ENCODE peak calls at places on chromosome 6, in ten cellular contexts. One of them, this sample, is unnamed.

GRCh38 chr6:139037490-139037889 is 8.9 kb downstream of the ABRACL start:
- DNase-seq in stomach: no peak
- DNase-seq in neural crest cell: no peak
- DNase-seq in aorta: no peak
- DNase-seq in NT2/D1: no peak
- DNase-seq in H54: no peak
- DNase-seq in foreskin fibroblast: peak
- DNase-seq in ELR: no peak
- DNase-seq in kidney epithelial cell: no peak
- DNase-seq in stimulated activated CD4-positive, alpha-beta T cell treated with anti-CD3 and anti-CD28 coated beads, Interleukin-4, amount 100 ng/mL, for 24 hours: no peak
- DNase-seq in this sample: no peak

GRCh38 chr6:112233864-112234263 is 20.5 kb downstream of the LAMA4 start:
- DNase-seq in NT2/D1: no peak
- DNase-seq in stomach: no peak
- DNase-seq in kidney epithelial cell: no peak
- DNase-seq in neural crest cell: no peak
- DNase-seq in foreskin fibroblast: peak
- DNase-seq in stimulated activated CD4-positive, alpha-beta T cell treated with anti-CD3 and anti-CD28 coated beads, Interleukin-4, amount 100 ng/mL, for 24 hours: no peak
- DNase-seq in aorta: no peak
- DNase-seq in ELR: peak
- DNase-seq in H54: no peak
- DNase-seq in this sample: no peak

GRCh38 chr6:44062771-44063560 is 64.3 kb downstream of the MRPL14 start:
- DNase-seq in neural crest cell: no peak
- DNase-seq in aorta: no peak
- DNase-seq in H54: no peak
- DNase-seq in NT2/D1: no peak
- DNase-seq in kidney epithelial cell: no peak
- DNase-seq in ELR: no peak
- DNase-seq in stomach: peak
- DNase-seq in foreskin fibroblast: no peak
- DNase-seq in stimulated activated CD4-positive, alpha-beta T cell treated with anti-CD3 and anti-CD28 coated beads, Interleukin-4, amount 100 ng/mL, for 24 hours: peak
- DNase-seq in this sample: no peak

GRCh38 chr6:132742495-132742894 is 15.2 kb downstream of the VNN2 start:
- DNase-seq in NT2/D1: no peak
- DNase-seq in aorta: no peak
- DNase-seq in neural crest cell: no peak
- DNase-seq in foreskin fibroblast: no peak
- DNase-seq in H54: no peak
- DNase-seq in stomach: no peak
- DNase-seq in stimulated activated CD4-positive, alpha-beta T cell treated with anti-CD3 and anti-CD28 coated beads, Interleukin-4, amount 100 ng/mL, for 24 hours: no peak
- DNase-seq in ELR: no peak
- DNase-seq in kidney epithelial cell: no peak
- DNase-seq in this sample: no peak

GRCh38 chr6:57267586-57268293 is 45.6 kb upstream of the RAB23 start:
- DNase-seq in kidney epithelial cell: peak
- DNase-seq in foreskin fibroblast: peak
- DNase-seq in aorta: peak
- DNase-seq in stomach: peak
- DNase-seq in H54: peak
- DNase-seq in ELR: peak
- DNase-seq in NT2/D1: no peak
- DNase-seq in stimulated activated CD4-positive, alpha-beta T cell treated with anti-CD3 and anti-CD28 coated beads, Interleukin-4, amount 100 ng/mL, for 24 hours: peak
- DNase-seq in neural crest cell: peak
- DNase-seq in this sample: peak

GRCh38 chr6:56734334-56734733 is 91.6 kb upstream of the DST start:
- DNase-seq in stimulated activated CD4-positive, alpha-beta T cell treated with anti-CD3 and anti-CD28 coated beads, Interleukin-4, amount 100 ng/mL, for 24 hours: no peak
- DNase-seq in aorta: no peak
- DNase-seq in ELR: no peak
- DNase-seq in neural crest cell: no peak
- DNase-seq in kidney epithelial cell: no peak
- DNase-seq in foreskin fibroblast: no peak
- DNase-seq in NT2/D1: no peak
- DNase-seq in H54: no peak
- DNase-seq in stomach: no peak
- DNase-seq in this sample: no peak

GRCh38 chr6:134853111-134854055 is 96.5 kb downstream of the ALDH8A1 start:
- DNase-seq in stimulated activated CD4-positive, alpha-beta T cell treated with anti-CD3 and anti-CD28 coated beads, Interleukin-4, amount 100 ng/mL, for 24 hours: no peak
- DNase-seq in aorta: no peak
- DNase-seq in stomach: no peak
- DNase-seq in neural crest cell: no peak
- DNase-seq in H54: peak
- DNase-seq in ELR: peak
- DNase-seq in kidney epithelial cell: no peak
- DNase-seq in foreskin fibroblast: peak
- DNase-seq in NT2/D1: no peak
- DNase-seq in this sample: no peak

GRCh38 chr6:143164565-143165105 is 103.9 kb downstream of the AIG1 start:
- DNase-seq in neural crest cell: no peak
- DNase-seq in stimulated activated CD4-positive, alpha-beta T cell treated with anti-CD3 and anti-CD28 coated beads, Interleukin-4, amount 100 ng/mL, for 24 hours: no peak
- DNase-seq in NT2/D1: no peak
- DNase-seq in ELR: no peak
- DNase-seq in kidney epithelial cell: no peak
- DNase-seq in stomach: no peak
- DNase-seq in H54: no peak
- DNase-seq in foreskin fibroblast: no peak
- DNase-seq in aorta: no peak
- DNase-seq in this sample: no peak

GRCh38 chr6:143183735-143184134 is 123.0 kb downstream of the AIG1 start:
- DNase-seq in H54: no peak
- DNase-seq in neural crest cell: no peak
- DNase-seq in ELR: no peak
- DNase-seq in foreskin fibroblast: no peak
- DNase-seq in NT2/D1: no peak
- DNase-seq in stimulated activated CD4-positive, alpha-beta T cell treated with anti-CD3 and anti-CD28 coated beads, Interleukin-4, amount 100 ng/mL, for 24 hours: no peak
- DNase-seq in aorta: no peak
- DNase-seq in stomach: no peak
- DNase-seq in kidney epithelial cell: no peak
- DNase-seq in this sample: no peak

GRCh38 chr6:34514593-34515472 is 41.3 kb downstream of the SPDEF start:
- DNase-seq in stomach: no peak
- DNase-seq in aorta: peak
- DNase-seq in H54: no peak
- DNase-seq in kidney epithelial cell: no peak
- DNase-seq in stimulated activated CD4-positive, alpha-beta T cell treated with anti-CD3 and anti-CD28 coated beads, Interleukin-4, amount 100 ng/mL, for 24 hours: peak
- DNase-seq in foreskin fibroblast: peak
- DNase-seq in ELR: peak
- DNase-seq in NT2/D1: peak
- DNase-seq in neural crest cell: peak
- DNase-seq in this sample: peak

GRCh38 chr6:42387336-42387735 is 64.4 kb downstream of the TRERF1 start:
- DNase-seq in foreskin fibroblast: no peak
- DNase-seq in stimulated activated CD4-positive, alpha-beta T cell treated with anti-CD3 and anti-CD28 coated beads, Interleukin-4, amount 100 ng/mL, for 24 hours: peak
- DNase-seq in H54: no peak
- DNase-seq in kidney epithelial cell: no peak
- DNase-seq in aorta: no peak
- DNase-seq in NT2/D1: no peak
- DNase-seq in ELR: no peak
- DNase-seq in stomach: no peak
- DNase-seq in neural crest cell: no peak
- DNase-seq in this sample: no peak

GRCh38 chr6:70819715-70820114 is 137.1 kb downstream of the B3GAT2 start:
- DNase-seq in H54: no peak
- DNase-seq in stimulated activated CD4-positive, alpha-beta T cell treated with anti-CD3 and anti-CD28 coated beads, Interleukin-4, amount 100 ng/mL, for 24 hours: no peak
- DNase-seq in stomach: no peak
- DNase-seq in aorta: no peak
- DNase-seq in ELR: no peak
- DNase-seq in NT2/D1: no peak
- DNase-seq in foreskin fibroblast: no peak
- DNase-seq in neural crest cell: no peak
- DNase-seq in kidney epithelial cell: no peak
- DNase-seq in this sample: no peak

GRCh38 chr6:126118934-126119333 is 132.6 kb downstream of the TRMT11 start:
- DNase-seq in ELR: peak
- DNase-seq in foreskin fibroblast: no peak
- DNase-seq in stimulated activated CD4-positive, alpha-beta T cell treated with anti-CD3 and anti-CD28 coated beads, Interleukin-4, amount 100 ng/mL, for 24 hours: no peak
- DNase-seq in NT2/D1: no peak
- DNase-seq in aorta: no peak
- DNase-seq in kidney epithelial cell: no peak
- DNase-seq in H54: no peak
- DNase-seq in neural crest cell: no peak
- DNase-seq in stomach: no peak
- DNase-seq in this sample: no peak

GRCh38 chr6:132814716-132815570 is 574 bp downstream of the RPS12 start:
- DNase-seq in H54: no peak
- DNase-seq in neural crest cell: no peak
- DNase-seq in stimulated activated CD4-positive, alpha-beta T cell treated with anti-CD3 and anti-CD28 coated beads, Interleukin-4, amount 100 ng/mL, for 24 hours: peak
- DNase-seq in stomach: no peak
- DNase-seq in ELR: peak
- DNase-seq in aorta: no peak
- DNase-seq in kidney epithelial cell: no peak
- DNase-seq in NT2/D1: no peak
- DNase-seq in foreskin fibroblast: no peak
- DNase-seq in this sample: peak

GRCh38 chr6:166769648-166770047 is 142.6 kb upstream of the RPS6KA2 start:
- DNase-seq in ELR: no peak
- DNase-seq in H54: no peak
- DNase-seq in neural crest cell: no peak
- DNase-seq in stimulated activated CD4-positive, alpha-beta T cell treated with anti-CD3 and anti-CD28 coated beads, Interleukin-4, amount 100 ng/mL, for 24 hours: no peak
- DNase-seq in foreskin fibroblast: no peak
- DNase-seq in aorta: no peak
- DNase-seq in NT2/D1: no peak
- DNase-seq in stomach: no peak
- DNase-seq in kidney epithelial cell: no peak
- DNase-seq in this sample: no peak

GRCh38 chr6:132961122-132961521 is 146.8 kb downstream of the RPS12 start:
- DNase-seq in stimulated activated CD4-positive, alpha-beta T cell treated with anti-CD3 and anti-CD28 coated beads, Interleukin-4, amount 100 ng/mL, for 24 hours: no peak
- DNase-seq in stomach: no peak
- DNase-seq in neural crest cell: no peak
- DNase-seq in ELR: peak
- DNase-seq in foreskin fibroblast: peak
- DNase-seq in H54: no peak
- DNase-seq in aorta: no peak
- DNase-seq in kidney epithelial cell: peak
- DNase-seq in NT2/D1: peak
- DNase-seq in this sample: no peak

GRCh38 chr6:56101141-56101553 is 146.2 kb downstream of the COL21A1 start:
- DNase-seq in aorta: no peak
- DNase-seq in ELR: peak
- DNase-seq in neural crest cell: no peak
- DNase-seq in NT2/D1: no peak
- DNase-seq in kidney epithelial cell: peak
- DNase-seq in stimulated activated CD4-positive, alpha-beta T cell treated with anti-CD3 and anti-CD28 coated beads, Interleukin-4, amount 100 ng/mL, for 24 hours: no peak
- DNase-seq in H54: peak
- DNase-seq in stomach: no peak
- DNase-seq in foreskin fibroblast: peak
- DNase-seq in this sample: no peak

GRCh38 chr6:25016311-25016710 is 80.6 kb upstream of the RIPOR2 start:
- DNase-seq in stomach: no peak
- DNase-seq in neural crest cell: no peak
- DNase-seq in NT2/D1: no peak
- DNase-seq in kidney epithelial cell: no peak
- DNase-seq in aorta: no peak
- DNase-seq in H54: no peak
- DNase-seq in ELR: no peak
- DNase-seq in foreskin fibroblast: no peak
- DNase-seq in stimulated activated CD4-positive, alpha-beta T cell treated with anti-CD3 and anti-CD28 coated beads, Interleukin-4, amount 100 ng/mL, for 24 hours: no peak
- DNase-seq in this sample: no peak

GRCh38 chr6:4780360-4780812 is 4.2 kb downstream of the CDYL start:
- DNase-seq in stimulated activated CD4-positive, alpha-beta T cell treated with anti-CD3 and anti-CD28 coated beads, Interleukin-4, amount 100 ng/mL, for 24 hours: no peak
- DNase-seq in ELR: peak
- DNase-seq in foreskin fibroblast: no peak
- DNase-seq in neural crest cell: no peak
- DNase-seq in aorta: no peak
- DNase-seq in NT2/D1: no peak
- DNase-seq in H54: no peak
- DNase-seq in kidney epithelial cell: no peak
- DNase-seq in stomach: no peak
- DNase-seq in this sample: peak

GRCh38 chr6:33619166-33619565 is 2.0 kb upstream of the ITPR3 start:
- DNase-seq in aorta: no peak
- DNase-seq in ELR: peak
- DNase-seq in kidney epithelial cell: no peak
- DNase-seq in H54: no peak
- DNase-seq in NT2/D1: no peak
- DNase-seq in stomach: no peak
- DNase-seq in foreskin fibroblast: no peak
- DNase-seq in neural crest cell: no peak
- DNase-seq in stimulated activated CD4-positive, alpha-beta T cell treated with anti-CD3 and anti-CD28 coated beads, Interleukin-4, amount 100 ng/mL, for 24 hours: no peak
- DNase-seq in this sample: no peak

GRCh38 chr6:111715321-111715720 is 109.6 kb upstream of the TRAF3IP2 start:
- DNase-seq in foreskin fibroblast: no peak
- DNase-seq in H54: no peak
- DNase-seq in NT2/D1: no peak
- DNase-seq in aorta: no peak
- DNase-seq in stomach: no peak
- DNase-seq in stimulated activated CD4-positive, alpha-beta T cell treated with anti-CD3 and anti-CD28 coated beads, Interleukin-4, amount 100 ng/mL, for 24 hours: peak
- DNase-seq in kidney epithelial cell: no peak
- DNase-seq in ELR: no peak
- DNase-seq in neural crest cell: no peak
- DNase-seq in this sample: peak

GRCh38 chr6:122580731-122581130 is 29.5 kb upstream of the PKIB start:
- DNase-seq in stimulated activated CD4-positive, alpha-beta T cell treated with anti-CD3 and anti-CD28 coated beads, Interleukin-4, amount 100 ng/mL, for 24 hours: no peak
- DNase-seq in neural crest cell: no peak
- DNase-seq in foreskin fibroblast: no peak
- DNase-seq in kidney epithelial cell: no peak
- DNase-seq in H54: no peak
- DNase-seq in NT2/D1: no peak
- DNase-seq in aorta: no peak
- DNase-seq in ELR: peak
- DNase-seq in stomach: no peak
- DNase-seq in this sample: no peak

GRCh38 chr6:39980839-39981580 is 46.7 kb upstream of the MOCS1 start:
- DNase-seq in kidney epithelial cell: no peak
- DNase-seq in aorta: no peak
- DNase-seq in neural crest cell: peak
- DNase-seq in stimulated activated CD4-positive, alpha-beta T cell treated with anti-CD3 and anti-CD28 coated beads, Interleukin-4, amount 100 ng/mL, for 24 hours: no peak
- DNase-seq in ELR: peak
- DNase-seq in foreskin fibroblast: peak
- DNase-seq in NT2/D1: peak
- DNase-seq in H54: peak
- DNase-seq in stomach: no peak
- DNase-seq in this sample: peak

GRCh38 chr6:89564752-89565427 is 73.7 kb downstream of the LYRM2 start:
- DNase-seq in aorta: no peak
- DNase-seq in H54: no peak
- DNase-seq in stomach: no peak
- DNase-seq in kidney epithelial cell: peak
- DNase-seq in ELR: no peak
- DNase-seq in stimulated activated CD4-positive, alpha-beta T cell treated with anti-CD3 and anti-CD28 coated beads, Interleukin-4, amount 100 ng/mL, for 24 hours: no peak
- DNase-seq in foreskin fibroblast: no peak
- DNase-seq in NT2/D1: no peak
- DNase-seq in neural crest cell: no peak
- DNase-seq in this sample: peak

This sample was measured in thyroid gland.